ENCODE peak calls at places on chromosome 9, in nine cellular contexts. T is heart right ventricle; K is stimulated activated CD4-positive, alpha-beta T cell treated with anti-CD3 and anti-CD28 coated beads, TNF-alpha, amount 100 ng/mL, for 24 hours; A is T-helper 1 cell; Y is Ammon's horn; R is nucleus accumbens; V is MM.1S; P is GM12891; M is M059J. F is an unnamed sample.

GRCh38 chr9:36566813-36567217 is 5.9 kb upstream of the MELK start:
- DNase-seq in T (peak), K (no peak), A (no peak), Y (peak), R (peak), V (no peak), P (no peak), M (peak), F (peak)

GRCh38 chr9:109971226-109971625 is 191.2 kb downstream of the PALM2AKAP2 start:
- DNase-seq in T (no peak), K (no peak), A (no peak), Y (no peak), R (no peak), V (no peak), P (no peak), M (no peak), F (no peak)

GRCh38 chr9:20692554-20692953 is 8.5 kb downstream of the FOCAD start:
- DNase-seq in T (no peak), K (no peak), A (no peak), Y (no peak), R (no peak), V (no peak), P (no peak), M (no peak), F (no peak)

GRCh38 chr9:2161661-2162060 is 146.5 kb downstream of the SMARCA2 start:
- DNase-seq in T (no peak), K (no peak), A (no peak), Y (no peak), R (no peak), V (no peak), P (no peak), M (no peak), F (no peak)

GRCh38 chr9:79469164-79469563 is 102.6 kb upstream of the TLE4 start:
- DNase-seq in T (no peak), K (no peak), A (no peak), Y (no peak), R (no peak), V (no peak), P (no peak), M (no peak), F (no peak)

GRCh38 chr9:20490246-20490834 is 132.0 kb downstream of the MLLT3 start:
- DNase-seq in T (no peak), K (no peak), A (no peak), Y (no peak), R (no peak), V (no peak), P (no peak), M (no peak), F (no peak)

GRCh38 chr9:26760675-26761074 is 131.9 kb downstream of the CAAP1 start:
- DNase-seq in T (no peak), K (no peak), A (no peak), Y (no peak), R (no peak), V (no peak), P (no peak), M (no peak), F (no peak)

GRCh38 chr9:124708633-124709032 is 62.5 kb downstream of the NR6A1 start:
- DNase-seq in T (no peak), K (no peak), A (no peak), Y (no peak), R (no peak), V (no peak), P (no peak), M (peak), F (no peak)

GRCh38 chr9:137136926-137137607 is 1.9 kb upstream of the GRIN1 start:
- DNase-seq in T (no peak), K (no peak), A (no peak), Y (no peak), R (no peak), V (no peak), P (no peak), M (no peak), F (peak)

GRCh38 chr9:124392254-124392653 is 23.0 kb downstream of the PSMB7 start:
- DNase-seq in T (peak), K (no peak), A (no peak), Y (no peak), R (no peak), V (no peak), P (no peak), M (no peak), F (no peak)

GRCh38 chr9:119938871-119939270 is 569.6 kb upstream of the BRINP1 start:
- DNase-seq in T (no peak), K (no peak), A (no peak), Y (no peak), R (no peak), V (no peak), P (no peak), M (peak), F (no peak)

GRCh38 chr9:131270171-131271015 is 5.9 kb downstream of the FAM78A start:
- DNase-seq in T (peak), K (no peak), A (no peak), Y (peak), R (peak), V (no peak), P (no peak), M (no peak), F (peak)

GRCh38 chr9:107739601-107740082 is 250.1 kb upstream of the KLF4 start:
- DNase-seq in T (peak), K (no peak), A (no peak), Y (peak), R (peak), V (no peak), P (no peak), M (peak), F (no peak)

GRCh38 chr9:111190352-111190751 is 139.7 kb downstream of the OR2K2 start:
- DNase-seq in T (no peak), K (no peak), A (no peak), Y (no peak), R (no peak), V (no peak), P (no peak), M (no peak), F (no peak)

GRCh38 chr9:91211919-91212318 is 149.8 kb downstream of the AUH start:
- DNase-seq in T (no peak), K (no peak), A (no peak), Y (no peak), R (no peak), V (no peak), P (no peak), M (no peak), F (no peak)

GRCh38 chr9:126205260-126205659 is 121.4 kb upstream of the MVB12B start:
- DNase-seq in T (no peak), K (no peak), A (no peak), Y (no peak), R (no peak), V (no peak), P (no peak), M (no peak), F (no peak)